ENCODE peak calls at places on chromosomes 16 and 17, in four cellular contexts. One of them, this sample, is unnamed. For H3K4me1, the result is how much of the 10 kb centered on the place peaks cover.

GRCh38 chr16:28986492-28986891 is 1.6 kb downstream of the LAT start:
- DNase-seq in pancreas: no peak
- DNase-seq in breast epithelium: no peak
- DNase-seq in body of pancreas: no peak
- DNase-seq in this sample: no peak

GRCh38 chr16:66840883-66841282 is 3.3 kb upstream of the CA7 start:
- DNase-seq in pancreas: no peak
- DNase-seq in breast epithelium: no peak
- DNase-seq in body of pancreas: no peak
- DNase-seq in this sample: no peak

GRCh38 chr17:74712756-74713155 is at the start of gene CD300LF:
- DNase-seq in pancreas: no peak
- DNase-seq in breast epithelium: no peak
- DNase-seq in body of pancreas: peak
- DNase-seq in this sample: no peak

GRCh38 chr17:75048396-75048933 is 1.4 kb downstream of the KCTD2 start:
- DNase-seq in pancreas: peak
- DNase-seq in breast epithelium: no peak
- DNase-seq in body of pancreas: peak
- DNase-seq in this sample: no peak

GRCh38 chr17:2695961-2696760 is 15.4 kb downstream of the CLUH start:
- DNase-seq in pancreas: no peak
- DNase-seq in breast epithelium: peak
- DNase-seq in body of pancreas: no peak
- DNase-seq in this sample: no peak

GRCh38 chr17:79150799-79151198 is 76.2 kb downstream of the ENGASE start:
- DNase-seq in pancreas: no peak
- DNase-seq in breast epithelium: no peak
- DNase-seq in body of pancreas: no peak
- DNase-seq in this sample: no peak

GRCh38 chr17:57959929-57960328 is 4.7 kb upstream of the CUEDC1 start:
- DNase-seq in pancreas: no peak
- DNase-seq in breast epithelium: no peak
- DNase-seq in body of pancreas: no peak
- DNase-seq in this sample: no peak

GRCh38 chr16:53707671-53708070 is 3.7 kb downstream of the FTO start:
- DNase-seq in pancreas: no peak
- DNase-seq in breast epithelium: no peak
- DNase-seq in body of pancreas: no peak
- DNase-seq in this sample: no peak

GRCh38 chr17:32103476-32104113 is 38.7 kb upstream of the RHOT1 start:
- DNase-seq in pancreas: no peak
- DNase-seq in breast epithelium: no peak
- DNase-seq in body of pancreas: no peak
- DNase-seq in this sample: no peak

GRCh38 chr16:86304868-86305267 is 205.5 kb upstream of the FOXF1 start:
- DNase-seq in pancreas: no peak
- DNase-seq in breast epithelium: no peak
- DNase-seq in body of pancreas: no peak
- DNase-seq in this sample: no peak

GRCh38 chr16:1436731-1437355 is 6.0 kb downstream of the PERCC1 start:
- DNase-seq in pancreas: no peak
- DNase-seq in breast epithelium: no peak
- DNase-seq in body of pancreas: no peak
- DNase-seq in this sample: no peak

GRCh38 chr17:33667052-33667509 is 374.0 kb upstream of the ASIC2 start:
- DNase-seq in pancreas: no peak
- DNase-seq in breast epithelium: no peak
- DNase-seq in body of pancreas: no peak
- DNase-seq in this sample: no peak

GRCh38 chr16:7115898-7116297 is 216.7 kb upstream of the RBFOX1 start:
- DNase-seq in pancreas: no peak
- DNase-seq in breast epithelium: no peak
- DNase-seq in body of pancreas: no peak
- DNase-seq in this sample: no peak

GRCh38 chr16:47574091-47575054 is 113.2 kb downstream of the PHKB start:
- DNase-seq in pancreas: no peak
- DNase-seq in breast epithelium: no peak
- DNase-seq in body of pancreas: no peak
- DNase-seq in this sample: no peak

GRCh38 chr16:3580271-3580670 is 3.1 kb upstream of the NLRC3 start:
- DNase-seq in pancreas: no peak
- DNase-seq in breast epithelium: no peak
- DNase-seq in body of pancreas: no peak
- DNase-seq in this sample: no peak

GRCh38 chr16:50490828-50491227 is 57.4 kb upstream of the NKD1 start:
- DNase-seq in pancreas: no peak
- DNase-seq in breast epithelium: no peak
- DNase-seq in body of pancreas: no peak
- DNase-seq in this sample: no peak

GRCh38 chr17:7137182-7137943 is 22.7 kb upstream of the ASGR2 start:
- DNase-seq in pancreas: no peak
- DNase-seq in breast epithelium: no peak
- DNase-seq in body of pancreas: peak
- DNase-seq in this sample: no peak

DNA sequence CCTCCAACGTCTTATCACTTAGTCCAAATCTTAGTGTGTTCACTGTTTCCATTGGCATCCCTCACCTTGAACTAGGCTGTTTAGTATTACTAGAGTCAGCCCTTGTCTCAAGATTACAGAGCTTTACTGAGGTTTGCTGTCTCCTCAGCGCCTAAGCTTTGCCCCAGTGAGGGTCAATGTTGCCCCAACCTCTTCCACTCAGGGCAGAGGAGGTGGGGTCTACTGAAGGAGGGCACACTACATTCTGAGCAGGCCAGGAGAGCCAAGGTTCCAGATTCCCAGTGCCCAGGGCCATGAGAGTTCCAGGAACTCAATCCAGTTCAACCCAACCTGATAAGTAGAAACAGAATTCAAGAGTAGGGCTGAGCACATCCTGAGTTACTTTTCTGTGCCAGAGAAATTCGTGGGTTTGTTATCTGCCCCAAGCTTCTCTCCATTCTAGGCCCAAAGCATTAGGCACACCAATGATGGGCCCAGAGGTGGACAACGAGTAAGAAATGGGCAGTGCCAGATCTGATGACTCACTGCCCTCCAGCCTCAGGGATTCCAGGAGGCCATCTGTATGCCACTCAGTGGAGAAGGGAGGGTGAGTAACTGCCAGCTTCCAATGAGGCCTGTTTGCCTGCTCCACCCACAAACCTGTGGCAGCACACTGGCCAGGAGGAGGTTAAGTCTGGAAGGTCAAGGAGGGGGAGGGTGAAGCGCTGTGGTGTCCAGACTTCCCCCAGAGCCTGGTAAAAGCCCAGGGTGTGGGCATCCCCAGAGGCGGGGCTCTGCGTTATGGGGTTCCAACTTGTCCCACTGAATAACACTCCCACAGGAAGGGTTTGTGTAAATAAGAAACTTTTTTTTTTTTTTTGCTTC is 8.2 kb downstream of the TUBG2 start:
- DNase-seq in pancreas: peak
- DNase-seq in breast epithelium: peak
- DNase-seq in body of pancreas: peak
- DNase-seq in this sample: no peak
- H3K4me1 ChIP-seq in pancreas: under half
- H3K4me1 ChIP-seq in breast epithelium: under half
- H3K4me1 ChIP-seq in body of pancreas: half or more
- H3K4me1 ChIP-seq in this sample: under half

DNA sequence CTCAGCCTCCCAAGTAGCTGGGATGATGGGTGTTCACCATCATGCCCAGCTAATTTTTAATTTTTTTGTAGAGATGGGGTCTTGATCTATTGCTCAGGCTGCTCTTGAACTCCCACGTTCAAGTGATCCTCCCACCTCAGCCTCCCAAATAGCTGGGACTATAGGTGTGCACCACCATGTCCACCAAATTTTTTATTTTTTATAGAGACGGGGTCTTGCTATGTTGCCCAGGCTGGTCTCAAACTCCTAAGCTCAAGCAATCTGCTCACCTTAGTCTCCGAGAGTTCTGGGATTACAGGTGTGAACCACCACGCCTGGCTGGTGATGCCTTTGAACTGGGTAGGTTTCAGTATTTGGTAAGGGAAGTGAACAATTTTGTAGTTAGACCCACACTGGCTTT is 30.1 kb downstream of the FA2H start:
- DNase-seq in pancreas: no peak
- DNase-seq in breast epithelium: no peak
- DNase-seq in body of pancreas: no peak
- DNase-seq in this sample: no peak
- H3K27ac ChIP-seq in pancreas: peak
- H3K27ac ChIP-seq in breast epithelium: no peak
- H3K27ac ChIP-seq in body of pancreas: peak
- H3K27ac ChIP-seq in this sample: no peak

DNA sequence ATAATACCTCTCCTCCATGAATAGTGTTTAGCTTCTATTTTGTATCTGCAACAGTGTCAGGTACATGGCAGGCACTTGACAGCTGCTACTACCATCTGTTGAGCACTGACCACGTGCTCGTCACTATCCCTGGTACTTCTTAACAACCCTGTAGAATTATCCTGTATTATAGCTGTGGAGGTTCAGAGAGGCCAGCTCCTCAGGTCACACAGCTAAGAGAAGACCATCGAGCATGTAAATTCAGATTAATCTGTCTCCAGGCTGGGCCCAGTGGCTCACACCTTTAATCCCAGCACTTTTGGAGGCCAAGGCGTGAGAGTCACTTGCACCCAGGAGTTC is 26.3 kb downstream of the WSB1 start:
- DNase-seq in pancreas: no peak
- DNase-seq in breast epithelium: no peak
- DNase-seq in body of pancreas: no peak
- DNase-seq in this sample: no peak
- H3K4me1 ChIP-seq in pancreas: under half
- H3K4me1 ChIP-seq in breast epithelium: under half
- H3K4me1 ChIP-seq in body of pancreas: under half
- H3K4me1 ChIP-seq in this sample: under half

DNA sequence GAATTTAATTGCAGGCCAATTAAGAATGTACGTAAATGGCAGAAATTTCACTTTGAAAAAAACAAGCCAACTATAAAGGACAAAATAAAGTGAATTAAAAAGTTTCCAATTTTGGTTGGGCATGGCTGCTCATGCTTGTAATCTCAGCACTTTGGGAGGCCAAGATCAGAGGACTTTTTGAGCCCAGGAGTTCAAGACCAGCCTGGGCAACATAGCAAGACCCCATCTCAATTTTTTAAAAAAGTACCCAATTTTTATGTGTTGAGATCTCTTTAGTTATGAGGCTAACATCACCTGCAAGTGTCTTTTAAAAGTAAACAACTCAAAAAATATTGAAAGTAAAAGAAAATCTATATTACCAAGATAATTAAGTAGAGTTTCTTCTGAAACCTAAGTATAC is 25.9 kb downstream of the GNA13 start:
- DNase-seq in pancreas: no peak
- DNase-seq in breast epithelium: no peak
- DNase-seq in body of pancreas: no peak
- DNase-seq in this sample: no peak
- H3K27ac ChIP-seq in pancreas: no peak
- H3K27ac ChIP-seq in breast epithelium: no peak
- H3K27ac ChIP-seq in body of pancreas: no peak
- H3K27ac ChIP-seq in this sample: peak

DNA sequence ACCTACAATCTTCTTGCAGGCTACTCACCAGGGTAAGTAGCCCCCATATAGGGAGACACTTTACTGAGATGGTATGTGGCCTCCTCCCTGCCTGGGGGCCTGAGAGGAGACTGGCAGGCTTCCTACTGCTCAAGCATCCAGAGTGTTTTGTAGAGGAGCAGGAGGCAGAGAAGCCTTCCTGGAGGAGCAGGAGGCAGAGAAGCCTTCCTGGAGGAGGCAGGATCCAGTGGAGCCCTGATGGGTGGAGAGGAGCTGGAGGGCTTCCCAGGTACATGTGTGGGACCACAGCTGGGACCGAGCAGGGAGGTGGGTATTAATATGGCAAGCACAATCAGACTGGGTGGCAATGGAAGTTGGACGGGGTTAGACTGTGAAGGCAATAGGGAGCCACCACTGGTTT is 2.1 kb upstream of the ADGRG5 start:
- DNase-seq in pancreas: no peak
- DNase-seq in breast epithelium: peak
- DNase-seq in body of pancreas: no peak
- DNase-seq in this sample: no peak
- H3K4me1 ChIP-seq in pancreas: under half
- H3K4me1 ChIP-seq in breast epithelium: under half
- H3K4me1 ChIP-seq in body of pancreas: under half
- H3K4me1 ChIP-seq in this sample: under half

GRCh38 chr17:81379523-81379942 is 15.7 kb upstream of the BAHCC1 start:
- DNase-seq in pancreas: peak
- DNase-seq in breast epithelium: peak
- DNase-seq in body of pancreas: peak
- DNase-seq in this sample: no peak

GRCh38 chr17:81380117-81380516 is 15.1 kb upstream of the BAHCC1 start:
- DNase-seq in pancreas: no peak
- DNase-seq in breast epithelium: no peak
- DNase-seq in body of pancreas: no peak
- DNase-seq in this sample: no peak

GRCh38 chr17:81380682-81381518 is 14.4 kb upstream of the BAHCC1 start:
- DNase-seq in pancreas: no peak
- DNase-seq in breast epithelium: no peak
- DNase-seq in body of pancreas: no peak
- DNase-seq in this sample: no peak

GRCh38 chr17:81376946-81377733 is 18.1 kb upstream of the BAHCC1 start:
- DNase-seq in pancreas: no peak
- DNase-seq in breast epithelium: no peak
- DNase-seq in body of pancreas: no peak
- DNase-seq in this sample: no peak

GRCh38 chr17:81378941-81379511 is 16.2 kb upstream of the BAHCC1 start:
- DNase-seq in pancreas: no peak
- DNase-seq in breast epithelium: no peak
- DNase-seq in body of pancreas: no peak
- DNase-seq in this sample: no peak
- H3K27ac ChIP-seq in pancreas: no peak
- H3K27ac ChIP-seq in breast epithelium: peak
- H3K27ac ChIP-seq in body of pancreas: peak
- H3K27ac ChIP-seq in this sample: no peak

DNA sequence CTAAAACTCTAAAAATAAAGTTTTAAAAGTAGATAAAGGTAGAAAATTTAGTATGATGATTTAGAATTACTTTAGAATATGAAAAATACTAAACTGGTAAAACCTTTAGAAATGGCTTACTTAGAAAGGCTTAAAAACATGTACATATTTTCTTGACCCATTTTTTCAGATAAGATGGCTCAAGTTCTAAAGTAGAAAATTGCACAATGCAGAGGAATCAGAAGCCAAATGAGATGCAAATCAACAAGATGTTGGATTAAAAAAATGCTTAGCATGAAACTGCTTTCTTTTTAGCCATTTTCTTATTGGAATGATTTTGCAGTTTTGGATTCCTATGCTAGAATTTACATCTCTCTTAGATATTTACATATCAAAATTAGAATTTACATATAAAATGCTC is 1.5 kb upstream of the KRTAP3-1 start:
- DNase-seq in pancreas: no peak
- DNase-seq in breast epithelium: no peak
- DNase-seq in body of pancreas: no peak
- DNase-seq in this sample: no peak
- H3K4me1 ChIP-seq in pancreas: under half
- H3K4me1 ChIP-seq in breast epithelium: under half
- H3K4me1 ChIP-seq in body of pancreas: under half
- H3K4me1 ChIP-seq in this sample: under half

This sample was measured in naive thymus-derived CD4-positive, alpha-beta T cell.